ENCODE peak calls at places on chromosomes 12 and 14, in four cellular contexts. U is H54, M is NCI-H226, D is NCI-H1436. N is an unnamed sample.

GRCh38 chr12:4273651-4274395 is at the start of gene CCND2:
- DNase-seq in U (peak), M (peak), D (no peak), N (no peak)

GRCh38 chr12:9795945-9796344 is 31.3 kb upstream of the KLRF1 start:
- DNase-seq in M (no peak), U (no peak), D (no peak), N (no peak)

GRCh38 chr14:104802120-104802912 is 1.4 kb downstream of the ZBTB42 start:
- DNase-seq in U (no peak), D (no peak), M (no peak), N (no peak)

GRCh38 chr12:28191690-28192089 is 1.4 kb downstream of the CCDC91 start:
- DNase-seq in U (peak), D (no peak), M (no peak), N (peak)

GRCh38 chr12:93449277-93449676 is 7.5 kb upstream of the UBE2N start:
- DNase-seq in U (no peak), D (no peak), M (no peak), N (no peak)

GRCh38 chr12:62537544-62537943 is 70.9 kb downstream of the MON2 start:
- DNase-seq in M (peak), U (no peak), D (no peak), N (no peak)

GRCh38 chr14:96203635-96204034 is 1.0 kb upstream of the BDKRB2 start:
- DNase-seq in M (no peak), D (no peak), U (peak), N (no peak)

GRCh38 chr12:124780752-124781685 is 82.6 kb downstream of the SCARB1 start:
- DNase-seq in M (no peak), U (peak), D (no peak), N (no peak)

GRCh38 chr12:65699251-65699650 is 125.0 kb upstream of the HMGA2 start:
- DNase-seq in U (no peak), M (peak), D (no peak), N (no peak)

GRCh38 chr12:81518638-81519037 is 240.5 kb downstream of the PPFIA2 start:
- DNase-seq in M (no peak), U (no peak), D (no peak), N (no peak)

GRCh38 chr12:119178544-119179334 is at the start of gene HSPB8:
- DNase-seq in D (no peak), U (peak), M (peak), N (peak)

GRCh38 chr14:76902591-76902990 is 76.4 kb downstream of the LRRC74A start:
- DNase-seq in U (no peak), D (no peak), M (no peak), N (no peak)

GRCh38 chr12:43069768-43070221 is 480.2 kb upstream of the PRICKLE1 start:
- DNase-seq in M (peak), D (no peak), U (no peak), N (no peak)

GRCh38 chr12:68620528-68620927 is 9.8 kb downstream of the RAP1B start:
- DNase-seq in D (no peak), U (no peak), M (no peak), N (no peak)

GRCh38 chr12:65594373-65594772 is 229.9 kb upstream of the HMGA2 start:
- DNase-seq in M (no peak), U (no peak), D (no peak), N (no peak)

GRCh38 chr12:120101182-120101581 is 15.4 kb downstream of the RAB35 start:
- DNase-seq in M (no peak), U (no peak), D (no peak), N (no peak)

GRCh38 chr12:75177997-75178396 is 31.6 kb downstream of the KCNC2 start:
- DNase-seq in M (peak), U (peak), D (no peak), N (no peak)

GRCh38 chr12:132218915-132219314 is 74.7 kb downstream of the NOC4L start:
- DNase-seq in U (no peak), D (peak), M (no peak), N (peak)

GRCh38 chr14:99209409-99209808 is 62.6 kb downstream of the BCL11B start:
- DNase-seq in U (no peak), D (no peak), M (no peak), N (no peak)

GRCh38 chr12:18454330-18454729 is 193.0 kb downstream of the PIK3C2G start:
- DNase-seq in U (no peak), D (no peak), M (no peak), N (no peak)

GRCh38 chr14:73221945-73222344 is 15.4 kb upstream of the PAPLN start:
- DNase-seq in D (no peak), U (no peak), M (no peak), N (no peak)

GRCh38 chr12:32264995-32265394 is 134.4 kb upstream of the FGD4 start:
- DNase-seq in D (no peak), M (no peak), U (no peak), N (no peak)

GRCh38 chr14:21579976-21580375 is at the start of gene OR10G3:
- DNase-seq in M (no peak), D (no peak), U (no peak), N (no peak)

GRCh38 chr12:40565029-40565633 is 127.1 kb upstream of the CNTN1 start:
- DNase-seq in U (no peak), D (no peak), M (no peak), N (no peak)

GRCh38 chr14:100638211-100638855 is 51.1 kb upstream of the BEGAIN start:
- DNase-seq in M (no peak), U (no peak), D (no peak), N (no peak)